ENCODE peak calls at places on chromosomes 6 and 20, in five cellular contexts. N is activated gamma-delta T cell treated with Interleukin-2 at 50 U/mL for 16 hours, F is tibial artery, Q is BE2C, K is pancreas. P is an unnamed sample.

GRCh38 chr20:15475483-15475882 is 1097.8 kb downstream of the KIF16B start:
- DNase-seq in N (no peak), K (peak; percentile 9), Q (peak; percentile 55), F (no peak), P (peak; percentile 27)

GRCh38 chr6:48278261-48278660 is 167.3 kb upstream of the PTCHD4 start:
- DNase-seq in N (no peak), K (no peak), Q (no peak), F (no peak), P (no peak)

GRCh38 chr6:158708239-158708638 is 58.4 kb downstream of the SYTL3 start:
- DNase-seq in Q (no peak), F (no peak), N (no peak), K (no peak), P (no peak)

GRCh38 chr6:37396571-37397185 is 36.3 kb upstream of the CMTR1 start:
- DNase-seq in Q (peak; percentile 32), F (no peak), N (no peak), K (no peak), P (no peak)

GRCh38 chr6:126308367-126308766 is 31.5 kb upstream of the CENPW start:
- DNase-seq in K (no peak), Q (no peak), N (no peak), F (no peak), P (no peak)

GRCh38 chr6:44275749-44276648 is 5.7 kb downstream of the TMEM151B start:
- DNase-seq in F (no peak), N (no peak), K (no peak), Q (no peak), P (peak; percentile 40)

GRCh38 chr6:143647712-143648111 is 30.1 kb upstream of the PHACTR2 start:
- DNase-seq in F (no peak), N (no peak), K (no peak), Q (no peak), P (no peak)

GRCh38 chr20:63159826-63160640 is 55.9 kb downstream of the YTHDF1 start:
- DNase-seq in K (no peak), F (no peak), Q (peak; percentile 6), N (no peak), P (no peak)

GRCh38 chr6:148509152-148509571 is 166.5 kb downstream of the SASH1 start:
- DNase-seq in Q (no peak), N (no peak), F (no peak), K (no peak), P (no peak)

GRCh38 chr20:23647346-23647745 is 9.6 kb upstream of the CST3 start:
- DNase-seq in Q (no peak), N (no peak), F (no peak), K (no peak), P (no peak)

GRCh38 chr20:25247100-25247665 is 702 bp upstream of the PYGB start:
- DNase-seq in Q (peak; percentile 75), F (peak; percentile 82), K (peak; percentile 74), N (no peak), P (peak; percentile 80)

GRCh38 chr6:36548401-36548743 is 1.1 kb upstream of the STK38 start:
- DNase-seq in N (no peak), K (no peak), Q (no peak), F (no peak), P (no peak)

GRCh38 chr6:2896741-2897140 is 6.4 kb downstream of the SERPINB9 start:
- DNase-seq in K (no peak), N (no peak), F (no peak), Q (no peak), P (no peak)

GRCh38 chr6:1015819-1016218 is 296.1 kb upstream of the FOXQ1 start:
- DNase-seq in F (no peak), Q (no peak), K (peak; percentile 33), N (no peak), P (no peak)

GRCh38 chr6:10540073-10540746 is 19.1 kb downstream of the GCNT2 start:
- DNase-seq in F (no peak), N (no peak), K (no peak), Q (no peak), P (no peak)

GRCh38 chr20:3677733-3678132 is 4.1 kb downstream of the ADAM33 start:
- DNase-seq in N (no peak), F (no peak), K (no peak), Q (no peak), P (peak; percentile 54)

GRCh38 chr6:168841609-168842278 is 400.8 kb downstream of the SMOC2 start:
- DNase-seq in Q (no peak), K (no peak), F (no peak), N (no peak), P (no peak)

GRCh38 chr6:91868539-91869202 is 1281.8 kb upstream of the MAP3K7 start:
- DNase-seq in Q (no peak), N (no peak), K (no peak), F (no peak), P (no peak)

GRCh38 chr6:38353310-38354032 is 286.3 kb downstream of the BTBD9 start:
- DNase-seq in N (no peak), F (no peak), Q (no peak), K (no peak), P (no peak)

GRCh38 chr6:24936641-24937317 is 1.0 kb upstream of the RIPOR2 start:
- DNase-seq in F (no peak), Q (no peak), N (peak; percentile 53), K (no peak), P (no peak)

GRCh38 chr6:41399424-41399823 is 64.0 kb downstream of the NCR2 start:
- DNase-seq in F (no peak), K (no peak), N (no peak), Q (no peak), P (no peak)

GRCh38 chr6:112231609-112232060 is 22.7 kb downstream of the LAMA4 start:
- DNase-seq in F (no peak), Q (no peak), K (no peak), N (no peak), P (no peak)

GRCh38 chr6:149913085-149913484 is 9.8 kb downstream of the RAET1G start:
- DNase-seq in F (no peak), K (no peak), N (no peak), Q (no peak), P (no peak)

GRCh38 chr20:45044084-45044573 is 56.8 kb downstream of the KCNS1 start:
- DNase-seq in Q (peak; percentile 54), F (no peak), N (peak; percentile 33), K (peak; percentile 40), P (no peak)

GRCh38 chr6:162435071-162435470 is 292.5 kb downstream of the PRKN start:
- DNase-seq in K (no peak), N (no peak), Q (no peak), F (no peak), P (no peak)

GRCh38 chr20:41176711-41177552 is 39.6 kb downstream of the PLCG1 start:
- DNase-seq in N (no peak), K (peak; percentile 3), F (no peak), Q (no peak), P (no peak)

GRCh38 chr6:41966961-41967311 is 25.3 kb upstream of the CCND3 start:
- DNase-seq in N (no peak), F (no peak), K (no peak), Q (no peak), P (no peak)

GRCh38 chr6:10391799-10392198 is 23.1 kb downstream of the TFAP2A start:
- DNase-seq in F (no peak), K (no peak), Q (no peak), N (no peak), P (no peak)

GRCh38 chr20:50588034-50588736 is 78.0 kb downstream of the PTPN1 start:
- DNase-seq in Q (peak; percentile 84), F (peak; percentile 51), K (peak; percentile 66), N (peak; percentile 69), P (peak; percentile 65)

GRCh38 chr20:25494506-25495188 is 87.2 kb downstream of the GINS1 start:
- DNase-seq in N (no peak), Q (no peak), F (no peak), K (no peak), P (no peak)

GRCh38 chr20:48603819-48604405 is 223.9 kb downstream of the PREX1 start:
- DNase-seq in F (no peak), N (no peak), Q (no peak), K (no peak), P (peak; percentile 1)

GRCh38 chr20:50169329-50169823 is 15.9 kb upstream of the PEDS1 start:
- DNase-seq in F (peak; percentile 88), Q (peak; percentile 74), K (peak; percentile 87), N (peak; percentile 81), P (peak; percentile 86)

GRCh38 chr20:57957397-57958049 is 247.7 kb upstream of the PMEPA1 start:
- DNase-seq in N (no peak), Q (no peak), K (no peak), F (no peak), P (no peak)

GRCh38 chr6:142946924-142947701 is 2.1 kb upstream of the HIVEP2 start:
- DNase-seq in Q (peak; percentile 10), F (peak; percentile 81), N (peak; percentile 75), K (peak; percentile 87), P (peak; percentile 88)

GRCh38 chr6:43739642-43740091 is 30.3 kb upstream of the VEGFA start:
- DNase-seq in F (no peak), K (no peak), Q (peak; percentile 35), N (no peak), P (no peak)